ENCODE peak calls at places on chromosomes 11 and 22, in four cellular contexts. H is skeletal muscle cell; X is DMS 273 treated with DMSO at 0.1 percent for 48 hours; G is activated naive CD8-positive, alpha-beta T cell treated with anti-CD3 and anti-CD28 coated beads, Interleukin-2, amount 10 ng/mL, durations not matched to agents 7 days and 5 days. F is an unnamed sample.

GRCh38 chr22:16808744-16809143 is 16.5 kb downstream of the XKR3 start:
- DNase-seq in H (no peak), G (no peak), X (no peak), F (no peak)

GRCh38 chr11:116851631-116852030 is 14.2 kb upstream of the APOA1 start:
- DNase-seq in H (no peak), G (peak; percentile 61), X (no peak), F (no peak)

GRCh38 chr11:110128161-110128560 is 35.0 kb downstream of the ZC3H12C start:
- DNase-seq in H (no peak), X (no peak), G (no peak), F (no peak)

GRCh38 chr22:43249789-43250188 is 62.9 kb upstream of the TTLL12 start:
- DNase-seq in H (no peak), X (no peak), G (no peak), F (no peak)

GRCh38 chr22:39967103-39967829 is 7.1 kb downstream of the TMA7B start:
- DNase-seq in G (no peak), X (no peak), H (peak; percentile 53), F (no peak)

GRCh38 chr11:73318501-73319011 is 10.5 kb downstream of the ARHGEF17 start:
- DNase-seq in X (no peak), G (no peak), H (no peak), F (no peak)

GRCh38 chr11:6988506-6988905 is 31.6 kb downstream of the ZNF214 start:
- DNase-seq in G (no peak), X (no peak), H (no peak), F (no peak)

GRCh38 chr11:130121430-130121978 is 38.1 kb upstream of the ST14 start:
- DNase-seq in X (no peak), G (no peak), H (peak; percentile 41), F (no peak)

GRCh38 chr22:33666249-33666648 is 254.0 kb downstream of the LARGE1 start:
- DNase-seq in G (no peak), H (no peak), X (no peak), F (no peak)

GRCh38 chr11:100823360-100823759 is 136.3 kb downstream of the ARHGAP42 start:
- DNase-seq in H (peak; percentile 78), X (peak; percentile 34), G (no peak), F (no peak)

GRCh38 chr11:100860318-100860896 is 173.3 kb downstream of the ARHGAP42 start:
- DNase-seq in X (no peak), H (no peak), G (no peak), F (no peak)

GRCh38 chr11:119113716-119114115 is 6.6 kb downstream of the C2CD2L start:
- DNase-seq in X (no peak), G (no peak), H (no peak), F (no peak)

GRCh38 chr11:120302001-120302805 is 22.9 kb upstream of the TLCD5 start:
- DNase-seq in G (no peak), H (no peak), X (no peak), F (no peak)

GRCh38 chr22:17191163-17191562 is 28.1 kb downstream of the ADA2 start:
- DNase-seq in X (no peak), H (no peak), G (no peak), F (no peak)

GRCh38 chr22:25908755-25909154 is 166.8 kb downstream of the MYO18B start:
- DNase-seq in G (no peak), H (no peak), X (no peak), F (no peak)

GRCh38 chr11:59678118-59678812 is 9.4 kb upstream of the PATL1 start:
- DNase-seq in H (no peak), G (no peak), X (no peak), F (no peak)

GRCh38 chr11:108370990-108371389 is 96.3 kb downstream of the C11orf65 start:
- DNase-seq in X (no peak), H (no peak), G (no peak), F (no peak)

GRCh38 chr22:49691256-49691655 is 136.4 kb downstream of the BRD1 start:
- DNase-seq in X (no peak), H (no peak), G (no peak), F (no peak)

GRCh38 chr11:7484645-7485044 is 661 bp upstream of the OLFML1 start:
- DNase-seq in H (no peak), G (no peak), X (no peak), F (no peak)

GRCh38 chr22:23530106-23530505 is 50.0 kb downstream of the IGLL1 start:
- DNase-seq in H (no peak), G (no peak), X (no peak), F (no peak)

GRCh38 chr11:2885017-2885675 is 429 bp downstream of the CDKN1C start:
- DNase-seq in G (peak; percentile 66), H (no peak), X (no peak), F (no peak)

GRCh38 chr11:114183041-114183511 is 113.1 kb upstream of the NNMT start:
- DNase-seq in H (no peak), X (no peak), G (peak; percentile 79), F (no peak)

GRCh38 chr11:12214751-12215150 is 104.4 kb downstream of the MICAL2 start:
- DNase-seq in X (no peak), H (no peak), G (no peak), F (no peak)

GRCh38 chr22:30541979-30542810 is 4.3 kb downstream of the SEC14L6 start:
- DNase-seq in G (no peak), X (no peak), H (no peak), F (no peak)

GRCh38 chr22:35431483-35432205 is 31.7 kb downstream of the MCM5 start:
- DNase-seq in X (no peak), G (no peak), H (no peak), F (no peak)

GRCh38 chr22:17046949-17047348 is 37.9 kb upstream of the IL17RA start:
- DNase-seq in G (no peak), H (no peak), X (no peak), F (no peak)

GRCh38 chr11:1150769-1151365 is 6.9 kb upstream of the MUC5AC start:
- DNase-seq in H (no peak), X (no peak), G (no peak), F (peak; percentile 30)

GRCh38 chr11:87445002-87445401 is 407.3 kb downstream of the TMEM135 start:
- DNase-seq in X (no peak), H (no peak), G (no peak), F (no peak)

GRCh38 chr22:40491990-40492631 is 121.7 kb downstream of the SGSM3 start:
- DNase-seq in X (no peak), H (no peak), G (no peak), F (peak; percentile 57)

GRCh38 chr11:100942016-100942415 is 187.6 kb downstream of the PGR start:
- DNase-seq in X (no peak), G (no peak), H (no peak), F (no peak)

GRCh38 chr11:34034053-34034452 is 17.5 kb upstream of the CAPRIN1 start:
- DNase-seq in H (no peak), G (no peak), X (no peak), F (no peak)

GRCh38 chr11:10324474-10324873 is 19.6 kb downstream of the ADM start:
- DNase-seq in X (no peak), H (no peak), G (no peak), F (no peak)

GRCh38 chr22:35681454-35682050 is 33.3 kb downstream of the APOL6 start:
- DNase-seq in H (no peak), G (no peak), X (no peak), F (no peak)

GRCh38 chr11:78379039-78379670 is 38.5 kb downstream of the GAB2 start:
- DNase-seq in X (no peak), G (no peak), H (no peak), F (no peak)

GRCh38 chr11:102223859-102224258 is 93.4 kb upstream of the BIRC3 start:
- DNase-seq in X (no peak), H (no peak), G (no peak), F (no peak)

GRCh38 chr11:22711880-22712279 is 45.5 kb downstream of the GAS2 start:
- DNase-seq in H (no peak), X (no peak), G (no peak), F (no peak)

GRCh38 chr22:31825513-31825912 is 71.7 kb downstream of the DEPDC5 start:
- DNase-seq in H (no peak), X (no peak), G (no peak), F (no peak)

GRCh38 chr11:74929431-74930363 is 19.2 kb downstream of the XRRA1 start:
- DNase-seq in X (peak; percentile 28), H (peak; percentile 79), G (no peak), F (peak; percentile 66)

GRCh38 chr11:57399221-57399620 is 8.8 kb upstream of the PRG2 start:
- DNase-seq in H (no peak), X (no peak), G (no peak), F (no peak)

F was measured in CD14-positive monocyte.